ENCODE peak calls at places on chromosomes 5 and 9, in seven cellular contexts. One of them, this sample, is unnamed.
A peak's percentile ranks its signal among the peaks of the same experiment; 100 is the strongest.

GRCh38 chr5:55638455-55638854 is 73.7 kb downstream of the SLC38A9 start:
- DNase-seq in heart left ventricle: no peak
- DNase-seq in sigmoid colon: no peak
- DNase-seq in stomach: no peak
- DNase-seq in esophagus squamous epithelium: no peak
- DNase-seq in H1: no peak
- DNase-seq in uterus: no peak
- DNase-seq in this sample: no peak

GRCh38 chr5:94640176-94640575 is 21.7 kb downstream of the SLF1 start:
- DNase-seq in heart left ventricle: no peak
- DNase-seq in sigmoid colon: no peak
- DNase-seq in stomach: no peak
- DNase-seq in esophagus squamous epithelium: no peak
- DNase-seq in H1: no peak
- DNase-seq in uterus: no peak
- DNase-seq in this sample: no peak

GRCh38 chr9:4339357-4339756 is 39.5 kb upstream of the GLIS3 start:
- DNase-seq in heart left ventricle: peak; percentile 78
- DNase-seq in sigmoid colon: peak; percentile 87
- DNase-seq in stomach: peak; percentile 90
- DNase-seq in esophagus squamous epithelium: no peak
- DNase-seq in H1: peak; percentile 38
- DNase-seq in uterus: peak; percentile 80
- DNase-seq in this sample: peak; percentile 68

GRCh38 chr5:168328804-168329203 is 37.4 kb downstream of the WWC1 start:
- DNase-seq in heart left ventricle: no peak
- DNase-seq in sigmoid colon: no peak
- DNase-seq in stomach: peak; percentile 53
- DNase-seq in esophagus squamous epithelium: no peak
- DNase-seq in H1: no peak
- DNase-seq in uterus: no peak
- DNase-seq in this sample: no peak

GRCh38 chr5:6788439-6788838 is 75.2 kb downstream of the TENT4A start:
- DNase-seq in heart left ventricle: no peak
- DNase-seq in sigmoid colon: no peak
- DNase-seq in stomach: no peak
- DNase-seq in esophagus squamous epithelium: no peak
- DNase-seq in H1: no peak
- DNase-seq in uterus: no peak
- DNase-seq in this sample: no peak

GRCh38 chr5:168557389-168557788 is 21.8 kb downstream of the PANK3 start:
- DNase-seq in heart left ventricle: no peak
- DNase-seq in sigmoid colon: no peak
- DNase-seq in stomach: no peak
- DNase-seq in esophagus squamous epithelium: no peak
- DNase-seq in H1: no peak
- DNase-seq in uterus: no peak
- DNase-seq in this sample: no peak

GRCh38 chr5:151078490-151079262 is 2.2 kb downstream of the TNIP1 start:
- DNase-seq in heart left ventricle: no peak
- DNase-seq in sigmoid colon: no peak
- DNase-seq in stomach: no peak
- DNase-seq in esophagus squamous epithelium: no peak
- DNase-seq in H1: no peak
- DNase-seq in uterus: no peak
- DNase-seq in this sample: no peak

GRCh38 chr5:82387041-82387818 is 109.1 kb upstream of the RPS23 start:
- DNase-seq in heart left ventricle: no peak
- DNase-seq in sigmoid colon: no peak
- DNase-seq in stomach: no peak
- DNase-seq in esophagus squamous epithelium: no peak
- DNase-seq in H1: no peak
- DNase-seq in uterus: no peak
- DNase-seq in this sample: no peak

GRCh38 chr5:147485046-147485445 is 24.8 kb downstream of the DPYSL3 start:
- DNase-seq in heart left ventricle: no peak
- DNase-seq in sigmoid colon: no peak
- DNase-seq in stomach: no peak
- DNase-seq in esophagus squamous epithelium: no peak
- DNase-seq in H1: no peak
- DNase-seq in uterus: no peak
- DNase-seq in this sample: no peak

GRCh38 chr5:102666164-102666951 is 88.7 kb upstream of the PAM start:
- DNase-seq in heart left ventricle: no peak
- DNase-seq in sigmoid colon: no peak
- DNase-seq in stomach: no peak
- DNase-seq in esophagus squamous epithelium: no peak
- DNase-seq in H1: no peak
- DNase-seq in uterus: no peak
- DNase-seq in this sample: no peak

GRCh38 chr9:106897223-106897622 is 34.3 kb downstream of the ZNF462 start:
- DNase-seq in heart left ventricle: no peak
- DNase-seq in sigmoid colon: no peak
- DNase-seq in stomach: no peak
- DNase-seq in esophagus squamous epithelium: no peak
- DNase-seq in H1: no peak
- DNase-seq in uterus: no peak
- DNase-seq in this sample: no peak

GRCh38 chr9:125142560-125143376 is 560 bp downstream of the SCAI start:
- DNase-seq in heart left ventricle: no peak
- DNase-seq in sigmoid colon: peak; percentile 66
- DNase-seq in stomach: no peak
- DNase-seq in esophagus squamous epithelium: no peak
- DNase-seq in H1: no peak
- DNase-seq in uterus: peak; percentile 17
- DNase-seq in this sample: no peak

GRCh38 chr9:21252727-21253547 is 13.1 kb upstream of the IFNA14 start:
- DNase-seq in heart left ventricle: peak; percentile 26
- DNase-seq in sigmoid colon: no peak
- DNase-seq in stomach: no peak
- DNase-seq in esophagus squamous epithelium: no peak
- DNase-seq in H1: no peak
- DNase-seq in uterus: no peak
- DNase-seq in this sample: peak; percentile 24

GRCh38 chr5:93151121-93151520 is 429.9 kb downstream of the NR2F1-AS1 start:
- DNase-seq in heart left ventricle: no peak
- DNase-seq in sigmoid colon: no peak
- DNase-seq in stomach: no peak
- DNase-seq in esophagus squamous epithelium: no peak
- DNase-seq in H1: no peak
- DNase-seq in uterus: no peak
- DNase-seq in this sample: no peak

GRCh38 chr5:149913449-149914419 is 30.9 kb downstream of the PDE6A start:
- DNase-seq in heart left ventricle: no peak
- DNase-seq in sigmoid colon: no peak
- DNase-seq in stomach: no peak
- DNase-seq in esophagus squamous epithelium: no peak
- DNase-seq in H1: no peak
- DNase-seq in uterus: no peak
- DNase-seq in this sample: no peak

GRCh38 chr5:141121563-141121962 is at the start of gene PCDHB4:
- DNase-seq in heart left ventricle: no peak
- DNase-seq in sigmoid colon: no peak
- DNase-seq in stomach: no peak
- DNase-seq in esophagus squamous epithelium: no peak
- DNase-seq in H1: no peak
- DNase-seq in uterus: peak; percentile 45
- DNase-seq in this sample: no peak

GRCh38 chr5:148558892-148559291 is 95.4 kb downstream of the HTR4 start:
- DNase-seq in heart left ventricle: no peak
- DNase-seq in sigmoid colon: no peak
- DNase-seq in stomach: peak; percentile 29
- DNase-seq in esophagus squamous epithelium: no peak
- DNase-seq in H1: no peak
- DNase-seq in uterus: no peak
- DNase-seq in this sample: no peak

GRCh38 chr5:103648086-103648485 is 85.5 kb upstream of the NUDT12 start:
- DNase-seq in heart left ventricle: no peak
- DNase-seq in sigmoid colon: no peak
- DNase-seq in stomach: no peak
- DNase-seq in esophagus squamous epithelium: no peak
- DNase-seq in H1: no peak
- DNase-seq in uterus: no peak
- DNase-seq in this sample: no peak

GRCh38 chr5:109325456-109325855 is 84.3 kb downstream of the PJA2 start:
- DNase-seq in heart left ventricle: no peak
- DNase-seq in sigmoid colon: no peak
- DNase-seq in stomach: no peak
- DNase-seq in esophagus squamous epithelium: no peak
- DNase-seq in H1: no peak
- DNase-seq in uterus: no peak
- DNase-seq in this sample: no peak

GRCh38 chr5:168972650-168973241 is 328.2 kb downstream of the SLIT3 start:
- DNase-seq in heart left ventricle: no peak
- DNase-seq in sigmoid colon: no peak
- DNase-seq in stomach: no peak
- DNase-seq in esophagus squamous epithelium: no peak
- DNase-seq in H1: no peak
- DNase-seq in uterus: no peak
- DNase-seq in this sample: no peak

GRCh38 chr5:66207800-66208561 is 63.9 kb downstream of the SREK1 start:
- DNase-seq in heart left ventricle: no peak
- DNase-seq in sigmoid colon: peak; percentile 85
- DNase-seq in stomach: no peak
- DNase-seq in esophagus squamous epithelium: no peak
- DNase-seq in H1: no peak
- DNase-seq in uterus: peak; percentile 85
- DNase-seq in this sample: no peak

GRCh38 chr5:54986269-54986654 is 869 bp upstream of the ESM1 start:
- DNase-seq in heart left ventricle: no peak
- DNase-seq in sigmoid colon: no peak
- DNase-seq in stomach: no peak
- DNase-seq in esophagus squamous epithelium: no peak
- DNase-seq in H1: no peak
- DNase-seq in uterus: no peak
- DNase-seq in this sample: no peak

GRCh38 chr9:20538956-20539355 is 83.3 kb downstream of the MLLT3 start:
- DNase-seq in heart left ventricle: no peak
- DNase-seq in sigmoid colon: no peak
- DNase-seq in stomach: no peak
- DNase-seq in esophagus squamous epithelium: no peak
- DNase-seq in H1: no peak
- DNase-seq in uterus: no peak
- DNase-seq in this sample: no peak

GRCh38 chr5:81778642-81779041 is 27.7 kb upstream of the SSBP2 start:
- DNase-seq in heart left ventricle: no peak
- DNase-seq in sigmoid colon: no peak
- DNase-seq in stomach: no peak
- DNase-seq in esophagus squamous epithelium: no peak
- DNase-seq in H1: no peak
- DNase-seq in uterus: peak; percentile 41
- DNase-seq in this sample: no peak

GRCh38 chr5:50666261-50667078 is at the start of gene PARP8:
- DNase-seq in heart left ventricle: peak; percentile 58
- DNase-seq in sigmoid colon: peak; percentile 78
- DNase-seq in stomach: peak; percentile 51
- DNase-seq in esophagus squamous epithelium: peak; percentile 4
- DNase-seq in H1: no peak
- DNase-seq in uterus: peak; percentile 50
- DNase-seq in this sample: peak; percentile 17

GRCh38 chr5:170854550-170854949 is 7.3 kb upstream of the RANBP17 start:
- DNase-seq in heart left ventricle: no peak
- DNase-seq in sigmoid colon: no peak
- DNase-seq in stomach: no peak
- DNase-seq in esophagus squamous epithelium: no peak
- DNase-seq in H1: no peak
- DNase-seq in uterus: no peak
- DNase-seq in this sample: no peak

GRCh38 chr9:98654247-98654646 is 54.5 kb downstream of the GABBR2 start:
- DNase-seq in heart left ventricle: no peak
- DNase-seq in sigmoid colon: no peak
- DNase-seq in stomach: no peak
- DNase-seq in esophagus squamous epithelium: no peak
- DNase-seq in H1: no peak
- DNase-seq in uterus: no peak
- DNase-seq in this sample: no peak

DNA sequence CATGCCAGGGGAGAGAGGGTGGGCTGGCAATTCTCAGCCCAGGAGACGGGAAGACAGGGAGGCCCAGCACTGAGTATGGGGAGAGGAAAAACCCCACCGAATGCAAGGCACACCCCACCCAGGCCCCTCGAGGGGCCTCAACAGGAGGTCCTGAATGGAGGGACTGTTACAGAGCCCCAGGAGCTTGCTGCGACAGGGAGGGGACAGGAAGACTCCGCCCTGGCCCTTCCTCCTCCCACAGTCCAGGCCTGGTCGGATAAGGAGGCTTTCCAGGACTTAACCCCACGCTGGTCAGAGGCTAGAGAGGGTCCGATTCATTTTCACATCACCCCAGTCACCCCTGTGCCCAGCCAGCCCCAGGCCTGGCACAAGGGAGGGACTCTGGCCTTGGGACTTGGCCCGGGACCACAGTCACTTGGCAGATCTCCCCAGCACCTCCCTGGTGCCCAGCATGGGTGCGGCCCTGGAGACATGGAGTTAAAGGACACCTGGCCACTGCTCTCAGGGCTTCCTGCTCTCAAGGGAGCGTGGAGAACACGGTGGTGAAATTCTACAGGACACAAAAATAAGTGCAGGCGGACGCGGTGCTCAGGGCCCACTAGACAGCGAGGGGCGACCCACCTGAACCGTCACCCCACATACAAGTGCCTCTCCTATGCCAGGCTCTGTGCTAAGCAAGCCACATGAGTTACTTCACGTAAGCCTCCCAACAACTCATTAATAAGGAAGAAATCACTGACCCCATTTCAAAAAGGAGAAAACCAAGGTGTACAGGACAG is 44.8 kb upstream of the STXBP1 start:
- DNase-seq in heart left ventricle: peak; percentile 74
- DNase-seq in sigmoid colon: peak; percentile 88
- DNase-seq in stomach: peak; percentile 76
- DNase-seq in esophagus squamous epithelium: no peak
- DNase-seq in H1: no peak
- DNase-seq in uterus: peak; percentile 56
- DNase-seq in this sample: no peak
- TF ChIP-seq POLR2A in heart left ventricle: no peak
- TF ChIP-seq POLR2A in sigmoid colon: no peak
- TF ChIP-seq POLR2A in stomach: no peak
- TF ChIP-seq POLR2A in esophagus squamous epithelium: peak; percentile 26
- TF ChIP-seq POLR2A in H1: no peak
- TF ChIP-seq POLR2A in uterus: no peak
- TF ChIP-seq POLR2A in this sample: no peak

GRCh38 chr9:133569109-133569785 is 34.7 kb downstream of the ADAMTSL2 start:
- DNase-seq in heart left ventricle: no peak
- DNase-seq in sigmoid colon: no peak
- DNase-seq in stomach: no peak
- DNase-seq in esophagus squamous epithelium: no peak
- DNase-seq in H1: no peak
- DNase-seq in uterus: no peak
- DNase-seq in this sample: no peak
- H3K4me1 ChIP-seq in heart left ventricle: no peaks in the 10 kb centered on the region
- H3K4me1 ChIP-seq in sigmoid colon: peaks cover 45% of the 10 kb centered on the region
- H3K4me1 ChIP-seq in stomach: peaks cover 25% of the 10 kb centered on the region
- H3K4me1 ChIP-seq in esophagus squamous epithelium: peaks cover 36% of the 10 kb centered on the region
- H3K4me1 ChIP-seq in H1: peaks cover 6% of the 10 kb centered on the region
- H3K4me1 ChIP-seq in uterus: no peaks in the 10 kb centered on the region
- H3K4me1 ChIP-seq in this sample: no peaks in the 10 kb centered on the region

GRCh38 chr9:96686638-96687335 is 31.7 kb upstream of the PRXL2C start:
- DNase-seq in heart left ventricle: peak; percentile 80
- DNase-seq in sigmoid colon: peak; percentile 90
- DNase-seq in stomach: peak; percentile 74
- DNase-seq in esophagus squamous epithelium: peak; percentile 4
- DNase-seq in H1: peak; percentile 78
- DNase-seq in uterus: peak; percentile 74
- DNase-seq in this sample: peak; percentile 44
- TF ChIP-seq POLR2A in heart left ventricle: peak; percentile 40
- TF ChIP-seq POLR2A in sigmoid colon: no peak
- TF ChIP-seq POLR2A in stomach: no peak
- TF ChIP-seq POLR2A in esophagus squamous epithelium: peak; percentile 19
- TF ChIP-seq POLR2A in H1: peak; percentile 83
- TF ChIP-seq POLR2A in uterus: no peak
- TF ChIP-seq POLR2A in this sample: peak; percentile 25

GRCh38 chr9:86602715-86603114 is 248.5 kb upstream of the TUT7 start:
- DNase-seq in heart left ventricle: no peak
- DNase-seq in sigmoid colon: no peak
- DNase-seq in stomach: no peak
- DNase-seq in esophagus squamous epithelium: no peak
- DNase-seq in H1: no peak
- DNase-seq in uterus: no peak
- DNase-seq in this sample: no peak
- H3K4me1 ChIP-seq in heart left ventricle: peaks cover 14% of the 10 kb centered on the region
- H3K4me1 ChIP-seq in sigmoid colon: peaks cover 44% of the 10 kb centered on the region
- H3K4me1 ChIP-seq in stomach: no peaks in the 10 kb centered on the region
- H3K4me1 ChIP-seq in esophagus squamous epithelium: peaks cover 10% of the 10 kb centered on the region
- H3K4me1 ChIP-seq in H1: no peaks in the 10 kb centered on the region
- H3K4me1 ChIP-seq in uterus: peaks cover 14% of the 10 kb centered on the region
- H3K4me1 ChIP-seq in this sample: peaks cover 9% of the 10 kb centered on the region